ENCODE peak calls at places on chromosomes 5 and 9, in nine cellular contexts. R, A, Q, E, X, W, M, O and G are unnamed samples.

GRCh38 chr5:74201334-74202081 is 439.0 kb downstream of the ENC1 start:
- DNase-seq in R (no peak), A (peak; percentile 92), Q (no peak), E (peak; percentile 46), X (peak; percentile 54), W (peak; percentile 41), M (peak; percentile 80), O (peak; percentile 55), G (no peak)

GRCh38 chr5:9121597-9121996 is 424.3 kb downstream of the SEMA5A start:
- DNase-seq in R (no peak), A (no peak), Q (no peak), E (no peak), X (no peak), W (no peak), M (no peak), O (no peak), G (no peak)

GRCh38 chr9:137156567-137157375 is 13.1 kb downstream of the LRRC26 start:
- DNase-seq in R (peak; percentile 53), A (no peak), Q (peak; percentile 81), E (peak; percentile 50), X (peak; percentile 43), W (no peak), M (peak; percentile 56), O (no peak), G (peak; percentile 33)

GRCh38 chr5:172777381-172778222 is 6.6 kb upstream of the DUSP1 start:
- DNase-seq in R (no peak), A (peak; percentile 95), Q (no peak), E (peak; percentile 82), X (peak; percentile 92), W (peak; percentile 81), M (peak; percentile 78), O (no peak), G (peak; percentile 65)

GRCh38 chr5:74866653-74867162 is 521 bp upstream of the FAM169A start:
- DNase-seq in R (peak; percentile 38), A (no peak), Q (peak; percentile 46), E (no peak), X (peak; percentile 12), W (no peak), M (no peak), O (no peak), G (no peak)

GRCh38 chr5:60700347-60700815 is 415 bp upstream of the DEPDC1B start:
- DNase-seq in R (no peak), A (peak; percentile 29), Q (no peak), E (peak; percentile 17), X (peak; percentile 30), W (no peak), M (no peak), O (no peak), G (no peak)

GRCh38 chr5:115262066-115262404 is 642 bp downstream of the PGGT1B start:
- DNase-seq in R (no peak), A (peak; percentile 22), Q (peak; percentile 11), E (peak; percentile 23), X (peak; percentile 32), W (no peak), M (no peak), O (no peak), G (no peak)

GRCh38 chr5:63255609-63256008 is 677.0 kb downstream of the LRRC70 start:
- DNase-seq in R (no peak), A (no peak), Q (peak; percentile 16), E (no peak), X (no peak), W (no peak), M (no peak), O (no peak), G (no peak)

GRCh38 chr5:157066950-157067349 is 8.0 kb upstream of the HAVCR1 start:
- DNase-seq in R (no peak), A (no peak), Q (no peak), E (no peak), X (no peak), W (no peak), M (no peak), O (no peak), G (no peak)

GRCh38 chr5:66010476-66010875 is 84.1 kb downstream of the ERBIN start:
- DNase-seq in R (no peak), A (peak; percentile 16), Q (no peak), E (peak; percentile 6), X (peak; percentile 45), W (no peak), M (no peak), O (no peak), G (no peak)